ENCODE peak calls at places on chromosomes 11 and 22, in five cellular contexts. J, Y, M, U and G are unnamed samples.

GRCh38 chr11:31967404-31967950 is 123.4 kb upstream of the RCN1 start:
- DNase-seq in J (no peak), Y (no peak), M (no peak), U (no peak), G (peak; percentile 58)

GRCh38 chr11:79616392-79616831 is 175.6 kb upstream of the TENM4 start:
- DNase-seq in J (no peak), Y (no peak), M (no peak), U (no peak), G (no peak)

GRCh38 chr11:19633276-19633675 is 79.4 kb upstream of the NAV2 start:
- DNase-seq in J (peak; percentile 45), Y (no peak), M (no peak), U (peak; percentile 34), G (no peak)

GRCh38 chr11:96464695-96465307 is 75.0 kb downstream of the JRKL start:
- DNase-seq in J (peak; percentile 77), Y (no peak), M (peak; percentile 47), U (no peak), G (peak; percentile 64)

GRCh38 chr11:68780829-68781228 is 29.5 kb upstream of the TESMIN start:
- DNase-seq in J (peak; percentile 11), Y (no peak), M (no peak), U (no peak), G (no peak)

GRCh38 chr11:47967577-47968230 is 12.7 kb upstream of the PTPRJ start:
- DNase-seq in J (no peak), Y (no peak), M (no peak), U (no peak), G (no peak)

GRCh38 chr11:57512646-57513445 is 2.7 kb downstream of the SLC43A1 start:
- DNase-seq in J (no peak), Y (no peak), M (no peak), U (no peak), G (no peak)

GRCh38 chr11:42770444-42771065 is 541.2 kb upstream of the API5 start:
- DNase-seq in J (no peak), Y (peak; percentile 44), M (peak; percentile 38), U (no peak), G (peak; percentile 42)

GRCh38 chr22:35446365-35446764 is 46.4 kb downstream of the MCM5 start:
- DNase-seq in J (peak; percentile 79), Y (peak; percentile 40), M (no peak), U (no peak), G (no peak)

GRCh38 chr22:45425531-45426265 is 12.2 kb downstream of the RIBC2 start:
- DNase-seq in J (no peak), Y (no peak), M (no peak), U (no peak), G (no peak)

GRCh38 chr11:26247340-26247739 is 84.6 kb upstream of the ANO3 start:
- DNase-seq in J (peak; percentile 86), Y (no peak), M (no peak), U (no peak), G (no peak)

GRCh38 chr11:118609380-118610219 is 2.2 kb downstream of the PHLDB1 start:
- DNase-seq in J (peak; percentile 69), Y (peak; percentile 60), M (no peak), U (no peak), G (peak; percentile 74)

GRCh38 chr11:133576351-133576750 is 44.0 kb upstream of the OPCML start:
- DNase-seq in J (no peak), Y (no peak), M (no peak), U (no peak), G (no peak)